ENCODE peak calls at places on chromosomes 2 and 18, in seven cellular contexts. N is activated CD8-positive, alpha-beta memory T cell treated with anti-CD3 and anti-CD28 coated beads, Interleukin-2, amount 50 U/mL, for 48 hours; B is stimulated activated CD4-positive, alpha-beta T cell treated with anti-CD3 and anti-CD28 coated beads, TNF-alpha, amount 100 ng/mL, for 4 hours; J is activated T-cell treated with anti-CD3 and anti-CD28 coated beads, Interleukin-2, amount 50 U/mL, for 1 hour; E is non-pigmented ciliary epithelial cell; H is fibroblast of gingiva; K is GM13976. A is an unnamed sample.

GRCh38 chr2:17793803-17794349 is 22.4 kb upstream of the MSGN1 start:
- DNase-seq in N (no peak), B (no peak), J (no peak), E (no peak), H (no peak), K (no peak), A (no peak)

GRCh38 chr2:151408788-151409600 is 708 bp upstream of the RIF1 start:
- DNase-seq in N (no peak), B (no peak), J (no peak), E (no peak), H (no peak), K (no peak), A (no peak)

GRCh38 chr2:62306751-62307468 is 111.0 kb downstream of the B3GNT2 start:
- DNase-seq in N (peak; percentile 75), B (no peak), J (peak; percentile 29), E (no peak), H (no peak), K (no peak), A (no peak)

GRCh38 chr2:149155181-149155580 is 116.7 kb downstream of the LYPD6B start:
- DNase-seq in N (no peak), B (no peak), J (no peak), E (no peak), H (no peak), K (no peak), A (no peak)

GRCh38 chr2:71125506-71126294 is 4.3 kb downstream of the MCEE start:
- DNase-seq in N (no peak), B (no peak), J (no peak), E (no peak), H (no peak), K (no peak), A (no peak)

GRCh38 chr2:46066591-46066990 is 230.6 kb upstream of the EPAS1 start:
- DNase-seq in N (no peak), B (no peak), J (no peak), E (no peak), H (no peak), K (no peak), A (no peak)

GRCh38 chr2:232377319-232377718 is 1.2 kb upstream of the ALPP start:
- DNase-seq in N (no peak), B (no peak), J (no peak), E (no peak), H (no peak), K (no peak), A (no peak)

GRCh38 chr18:48973731-48974130 is 23.0 kb upstream of the SMAD7 start:
- DNase-seq in N (no peak), B (no peak), J (no peak), E (no peak), H (no peak), K (no peak), A (no peak)

GRCh38 chr2:207635468-207636200 is 10.4 kb upstream of the METTL21A start:
- DNase-seq in N (no peak), B (no peak), J (no peak), E (no peak), H (no peak), K (no peak), A (no peak)

GRCh38 chr18:63365909-63366269 is 1.1 kb downstream of the KDSR start:
- DNase-seq in N (peak; percentile 57), B (no peak), J (no peak), E (no peak), H (no peak), K (peak; percentile 34), A (peak; percentile 42)

GRCh38 chr2:48965204-48965603 is 189.1 kb downstream of the FSHR start:
- DNase-seq in N (no peak), B (no peak), J (no peak), E (no peak), H (no peak), K (no peak), A (no peak)

GRCh38 chr2:42096869-42097591 is 49.2 kb downstream of the PKDCC start:
- DNase-seq in N (no peak), B (no peak), J (no peak), E (no peak), H (peak; percentile 40), K (peak; percentile 54), A (no peak)

GRCh38 chr2:15449542-15450236 is 111.4 kb downstream of the NBAS start:
- DNase-seq in N (no peak), B (no peak), J (no peak), E (no peak), H (no peak), K (no peak), A (no peak)

GRCh38 chr2:44171018-44171417 is 2.3 kb downstream of the PPM1B start:
- DNase-seq in N (no peak), B (no peak), J (no peak), E (no peak), H (peak; percentile 52), K (no peak), A (no peak)

GRCh38 chr2:64766841-64767669 is 113.3 kb upstream of the SERTAD2 start:
- DNase-seq in N (no peak), B (no peak), J (no peak), E (peak; percentile 19), H (peak; percentile 35), K (peak; percentile 49), A (no peak)

GRCh38 chr2:24021122-24021998 is 11.5 kb downstream of the MFSD2B start:
- DNase-seq in N (peak; percentile 59), B (no peak), J (no peak), E (no peak), H (no peak), K (no peak), A (peak; percentile 14)

GRCh38 chr18:46516555-46516954 is 140.5 kb downstream of the LOXHD1 start:
- DNase-seq in N (no peak), B (no peak), J (no peak), E (no peak), H (no peak), K (no peak), A (no peak)

GRCh38 chr2:28663359-28663758 is 88.3 kb upstream of the PPP1CB start:
- DNase-seq in N (no peak), B (no peak), J (no peak), E (no peak), H (peak; percentile 52), K (no peak), A (no peak)

GRCh38 chr2:16069933-16070647 is 129.7 kb downstream of the MYCN start:
- DNase-seq in N (no peak), B (no peak), J (no peak), E (no peak), H (no peak), K (no peak), A (peak; percentile 76)

GRCh38 chr2:203886579-203887230 is 19.1 kb downstream of the CTLA4 start:
- DNase-seq in N (no peak), B (no peak), J (no peak), E (no peak), H (no peak), K (no peak), A (no peak)

GRCh38 chr2:108363048-108363899 is 14.5 kb upstream of the SULT1C4 start:
- DNase-seq in N (no peak), B (no peak), J (no peak), E (no peak), H (no peak), K (no peak), A (no peak)

GRCh38 chr18:21599585-21600525 is 649 bp downstream of the ESCO1 start:
- DNase-seq in N (peak; percentile 58), B (no peak), J (no peak), E (no peak), H (peak; percentile 28), K (peak; percentile 77), A (no peak)

GRCh38 chr18:39596891-39597290 is 2031.3 kb upstream of the CELF4 start:
- DNase-seq in N (no peak), B (no peak), J (no peak), E (no peak), H (no peak), K (no peak), A (no peak)

GRCh38 chr2:206836722-206837121 is 71.3 kb downstream of the FASTKD2 start:
- DNase-seq in N (no peak), B (no peak), J (no peak), E (no peak), H (no peak), K (no peak), A (no peak)

GRCh38 chr2:96963316-96963715 is 23.1 kb downstream of the FAM178B start:
- DNase-seq in N (no peak), B (no peak), J (no peak), E (no peak), H (no peak), K (no peak), A (no peak)

GRCh38 chr2:118881490-118882129 is 34.2 kb upstream of the EN1 start:
- DNase-seq in N (peak; percentile 79), B (peak; percentile 44), J (peak; percentile 59), E (no peak), H (no peak), K (peak; percentile 64), A (peak; percentile 71)

GRCh38 chr2:110735366-110735765 is 3.0 kb downstream of the ACOXL start:
- DNase-seq in N (no peak), B (no peak), J (no peak), E (no peak), H (no peak), K (no peak), A (no peak)

GRCh38 chr2:120498576-120499394 is 152.8 kb downstream of the INHBB start:
- DNase-seq in N (no peak), B (no peak), J (no peak), E (no peak), H (no peak), K (no peak), A (no peak)